ENCODE peak calls at places on chromosomes 1 and 21, in four cellular contexts. X is RKO; C is effector memory CD8-positive, alpha-beta T cell; E is thoracic aorta. Q is an unnamed sample.

GRCh38 chr21:46040707-46041106 is 57.2 kb upstream of the COL6A2 start:
- DNase-seq in X (no peak), C (no peak), E (no peak), Q (no peak)

GRCh38 chr1:70143052-70143659 is 62.2 kb downstream of the LRRC40 start:
- DNase-seq in X (peak; percentile 37), C (no peak), E (no peak), Q (no peak)

GRCh38 chr21:17775431-17776126 is 43.6 kb downstream of the C21orf91 start:
- DNase-seq in X (no peak), C (peak; percentile 65), E (no peak), Q (no peak)

GRCh38 chr1:65260851-65261473 is 48.4 kb upstream of the DNAJC6 start:
- DNase-seq in X (peak; percentile 81), C (no peak), E (no peak), Q (no peak)

GRCh38 chr1:59220356-59220755 is 76.5 kb upstream of the FGGY start:
- DNase-seq in X (no peak), C (no peak), E (no peak), Q (no peak)

GRCh38 chr1:175354080-175354479 is 161.5 kb upstream of the KIAA0040 start:
- DNase-seq in X (no peak), C (no peak), E (no peak), Q (no peak)

GRCh38 chr1:206776239-206776638 is 3.9 kb upstream of the IL10 start:
- DNase-seq in X (no peak), C (no peak), E (no peak), Q (no peak)

GRCh38 chr1:54825696-54826095 is 24.6 kb upstream of the TTC22 start:
- DNase-seq in X (no peak), C (no peak), E (no peak), Q (peak; percentile 44)

GRCh38 chr1:215710340-215710971 is 143.4 kb downstream of the KCTD3 start:
- DNase-seq in X (peak; percentile 55), C (no peak), E (no peak), Q (no peak)

GRCh38 chr1:88528792-88529191 is 155.3 kb upstream of the PKN2 start:
- DNase-seq in X (peak; percentile 17), C (no peak), E (no peak), Q (no peak)

GRCh38 chr1:27963393-27963792 is 3.6 kb downstream of the XKR8 start:
- DNase-seq in X (no peak), C (no peak), E (no peak), Q (no peak)

GRCh38 chr1:87968259-87968955 is 639.7 kb downstream of the LMO4 start:
- DNase-seq in X (no peak), C (no peak), E (peak; percentile 54), Q (peak; percentile 77)

GRCh38 chr1:172789840-172790239 is 130.9 kb downstream of the FASLG start:
- DNase-seq in X (no peak), C (no peak), E (no peak), Q (no peak)